ENCODE peak calls at places on chromosomes 11 and 22, in six cellular contexts. T is IMR-90, G is H9, F is H1, S is trophoblast cell, V is neuronal stem cell. U is an unnamed sample.

GRCh38 chr22:22591348-22592299 is 32.6 kb upstream of the PRAME start:
- DNase-seq in T (peak; percentile 13), G (no peak), F (no peak), S (no peak), V (no peak), U (no peak)

GRCh38 chr11:130209128-130209932 is 49.7 kb downstream of the ST14 start:
- DNase-seq in T (no peak), G (peak; percentile 25), F (no peak), S (no peak), V (no peak), U (no peak)

GRCh38 chr11:96506041-96506440 is 116.2 kb downstream of the JRKL start:
- DNase-seq in T (no peak), G (no peak), F (no peak), S (no peak), V (no peak), U (no peak)

GRCh38 chr11:86799680-86800075 is 664 bp upstream of the PRSS23 start:
- DNase-seq in T (no peak), G (peak; percentile 52), F (no peak), S (no peak), V (no peak), U (peak; percentile 67)

GRCh38 chr22:35448552-35448922 is 48.6 kb downstream of the MCM5 start:
- DNase-seq in T (no peak), G (no peak), F (no peak), S (no peak), V (no peak), U (no peak)

GRCh38 chr11:117876341-117877119 is at the start of gene FXYD6:
- DNase-seq in T (no peak), G (peak; percentile 76), F (no peak), S (no peak), V (peak; percentile 85), U (peak; percentile 74)

GRCh38 chr22:19879248-19879575 is 24.5 kb upstream of the GNB1L start:
- DNase-seq in T (no peak), G (peak; percentile 29), F (no peak), S (no peak), V (no peak), U (no peak)

GRCh38 chr11:123330471-123330870 is 99.6 kb upstream of the GRAMD1B start:
- DNase-seq in T (no peak), G (no peak), F (no peak), S (no peak), V (no peak), U (no peak)

GRCh38 chr22:42990131-42990838 is 24.7 kb downstream of the PACSIN2 start:
- DNase-seq in T (peak; percentile 89), G (no peak), F (no peak), S (peak; percentile 92), V (no peak), U (peak; percentile 86)

GRCh38 chr11:59680287-59681154 is 11.7 kb upstream of the PATL1 start:
- DNase-seq in T (peak; percentile 83), G (peak; percentile 84), F (peak; percentile 59), S (peak; percentile 65), V (peak; percentile 66), U (peak; percentile 89)

GRCh38 chr11:119447664-119448242 is 24.8 kb upstream of the THY1 start:
- DNase-seq in T (no peak), G (no peak), F (no peak), S (no peak), V (no peak), U (no peak)

GRCh38 chr11:129291556-129291955 is 84.1 kb upstream of the BARX2 start:
- DNase-seq in T (no peak), G (no peak), F (no peak), S (no peak), V (no peak), U (no peak)

GRCh38 chr11:65353900-65354264 is 669 bp upstream of the TIGD3 start:
- DNase-seq in T (no peak), G (peak; percentile 56), F (no peak), S (no peak), V (no peak), U (no peak)

GRCh38 chr22:26615830-26616435 is 1.9 kb downstream of the CRYBB1 start:
- DNase-seq in T (no peak), G (no peak), F (no peak), S (no peak), V (no peak), U (no peak)
- H3K18ac ChIP-seq in T (no peak overlapping the region), G (no peak overlapping the region), F (peak overlapping the region; percentile 16), S (no peak overlapping the region), V (peak overlapping the region; percentile 58), U (peak overlapping the region; percentile 19)

DNA sequence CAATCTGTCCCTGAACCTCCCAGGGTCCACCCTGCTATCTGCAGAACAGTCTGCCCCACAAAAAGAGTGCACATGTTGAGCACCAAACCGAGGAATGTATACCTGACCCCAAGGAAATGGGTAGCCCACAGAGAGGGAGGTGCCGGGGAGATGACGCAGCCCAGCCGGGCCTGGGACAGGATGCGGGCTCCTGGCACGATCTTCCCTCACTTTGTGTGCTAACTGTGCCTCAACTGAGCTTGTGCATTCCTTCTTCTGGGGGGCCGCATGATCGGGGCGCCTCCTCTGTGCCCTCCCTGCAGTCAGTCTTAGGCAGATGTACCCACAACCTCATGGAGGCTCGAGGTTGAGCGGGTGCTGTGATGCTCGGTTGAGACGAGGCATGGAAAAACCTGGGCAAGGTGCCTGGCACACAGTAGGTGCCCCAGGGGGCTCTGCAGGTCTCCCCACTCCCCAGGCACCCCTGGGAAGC is 2.4 kb downstream of the GAS2L1 start:
- DNase-seq in T (peak; percentile 65), G (no peak), F (no peak), S (no peak), V (no peak), U (peak; percentile 45)
- H3K4me1 ChIP-seq in T (peaks cover 17% of the 10 kb centered on the region), G (no peaks in the 10 kb centered on the region), F (peaks cover 18% of the 10 kb centered on the region), S (peaks cover 25% of the 10 kb centered on the region), V (peaks cover 28% of the 10 kb centered on the region), U (peaks cover 52% of the 10 kb centered on the region)

DNA sequence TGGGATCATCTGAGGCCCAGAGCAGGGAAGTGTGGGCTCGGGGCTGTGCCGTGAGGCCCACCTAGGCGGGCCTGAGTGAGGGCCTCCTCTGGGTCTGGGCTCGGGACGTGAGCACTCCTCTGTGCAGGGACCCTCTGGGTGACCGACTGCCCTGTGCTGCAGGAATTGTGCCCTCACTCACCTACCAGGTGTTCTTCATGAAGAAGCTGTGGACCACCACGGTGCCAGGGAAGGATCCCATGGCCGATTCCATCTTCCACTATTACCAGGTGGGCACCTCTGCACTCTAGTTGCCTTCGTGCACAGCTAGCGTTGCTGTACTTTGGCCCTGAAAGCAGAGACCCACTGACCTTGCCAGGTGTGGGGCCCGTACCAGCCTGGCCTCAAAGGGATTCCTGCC is 80.5 kb downstream of the MYO7A start:
- DNase-seq in T (no peak), G (no peak), F (no peak), S (no peak), V (no peak), U (no peak)
- H4K91ac ChIP-seq in T (no peak overlapping the region), G (no peak overlapping the region), F (no peak overlapping the region), S (no peak overlapping the region), V (no peak overlapping the region), U (no peak overlapping the region)

GRCh38 chr22:37701121-37701786 is 4.4 kb downstream of the TRIOBP start:
- DNase-seq in T (peak; percentile 32), G (no peak), F (no peak), S (no peak), V (no peak), U (no peak)

GRCh38 chr22:37697540-37697835 is 640 bp downstream of the TRIOBP start:
- DNase-seq in T (no peak), G (peak; percentile 62), F (no peak), S (no peak), V (no peak), U (no peak)

GRCh38 chr22:37692627-37693285 is 4.1 kb upstream of the TRIOBP start:
- DNase-seq in T (no peak), G (no peak), F (no peak), S (no peak), V (no peak), U (no peak)

GRCh38 chr22:37690901-37691504 is 4.9 kb downstream of the NOL12 start:
- DNase-seq in T (no peak), G (no peak), F (no peak), S (no peak), V (no peak), U (no peak)

DNA sequence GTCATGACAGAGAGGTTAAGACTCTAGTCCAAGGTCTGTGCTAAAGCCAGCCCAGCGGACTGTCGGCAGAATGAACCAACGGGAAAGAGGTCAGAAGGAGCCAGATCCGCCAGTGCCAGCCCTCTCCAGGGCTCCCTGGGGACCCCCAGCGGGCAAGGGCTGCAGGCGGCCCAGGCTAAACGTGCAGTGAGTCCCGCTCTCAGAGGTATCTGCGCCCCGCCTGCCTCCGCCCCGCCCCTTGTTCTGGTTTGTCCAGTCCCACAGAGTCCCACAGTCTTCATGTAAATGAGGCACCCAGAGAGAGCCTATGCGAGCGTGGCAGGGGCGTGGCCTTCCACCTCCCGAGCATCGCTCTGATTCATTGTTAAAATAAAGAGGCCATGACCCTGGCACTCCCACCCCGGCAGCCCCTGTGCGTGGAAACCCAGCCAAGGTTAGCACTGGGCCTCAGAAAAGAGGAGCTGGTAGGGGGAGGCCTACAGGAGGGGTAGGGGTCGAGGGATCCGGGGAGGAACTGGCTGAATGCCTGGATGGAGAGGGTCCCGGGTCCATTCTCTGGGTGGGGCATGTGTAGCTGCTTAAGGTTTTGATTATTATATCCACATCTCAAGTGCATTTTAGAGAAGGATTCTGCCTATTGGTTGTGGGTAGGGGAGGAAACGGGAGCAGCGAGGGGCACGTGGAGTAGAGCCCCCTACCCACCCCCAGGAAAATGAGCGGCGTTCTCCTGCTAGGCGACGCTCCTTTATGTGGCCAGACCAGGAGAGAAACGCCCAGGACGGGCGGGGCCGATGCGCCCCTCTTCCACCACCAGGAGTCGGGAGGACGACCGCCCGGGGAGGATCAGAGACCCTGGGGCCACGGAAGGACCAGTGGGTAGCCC is at the start of gene TRIOBP:
- DNase-seq in T (peak; percentile 91), G (peak; percentile 99), F (peak; percentile 92), S (peak; percentile 96), V (peak; percentile 96), U (peak; percentile 95)
- H3K18ac ChIP-seq in T (peak within 1 kb of the TSS; percentile 0), G (peak within 1 kb of the TSS; percentile 25), F (peak within 1 kb of the TSS; percentile 90), S (no peak within 1 kb of the TSS), V (peak within 1 kb of the TSS; percentile 81), U (no peak within 1 kb of the TSS)

DNA sequence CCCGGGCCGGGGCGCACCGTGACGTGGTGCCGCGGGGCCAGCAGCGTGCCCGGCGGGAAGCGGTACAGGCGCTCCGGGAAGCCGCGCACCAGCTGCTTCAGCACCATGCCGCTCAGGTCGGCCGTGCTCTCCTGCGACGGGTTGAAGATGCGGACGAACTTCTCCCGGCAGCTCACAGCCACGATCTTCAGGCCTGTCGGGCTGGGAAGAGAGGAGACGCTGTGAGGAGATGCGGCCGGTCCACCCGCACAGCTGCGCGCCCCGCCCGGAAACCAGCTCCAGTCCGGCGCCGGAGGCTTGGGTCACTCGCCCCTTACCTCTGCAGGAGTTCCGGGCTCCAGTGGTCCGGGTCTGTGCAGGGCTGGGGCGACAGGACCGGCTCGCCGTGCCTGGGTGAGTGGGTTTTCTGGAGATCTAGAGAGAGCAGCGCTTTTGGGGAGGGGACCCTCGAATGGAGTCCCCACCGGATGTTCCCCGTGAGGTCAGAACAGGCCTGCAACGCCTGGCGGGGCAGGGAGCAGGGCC is 4.3 kb downstream of the LMNTD2 start:
- DNase-seq in T (no peak), G (no peak), F (no peak), S (no peak), V (no peak), U (peak; percentile 22)
- H3K4me1 ChIP-seq in T (peaks cover 7% of the 10 kb centered on the region), G (no peaks in the 10 kb centered on the region), F (peaks cover 8% of the 10 kb centered on the region), S (peaks cover 20% of the 10 kb centered on the region), V (peaks cover 16% of the 10 kb centered on the region), U (peaks cover 26% of the 10 kb centered on the region)

GRCh38 chr11:70812472-70812871 is 414.1 kb downstream of the CTTN start:
- DNase-seq in T (no peak), G (no peak), F (no peak), S (no peak), V (no peak), U (no peak)
- H4K91ac ChIP-seq in T (no peak overlapping the region), G (no peak overlapping the region), F (no peak overlapping the region), S (no peak overlapping the region), V (no peak overlapping the region), U (no peak overlapping the region)

U was measured in mesenchymal stem cell.